ENCODE peak calls at places on chromosomes 13 and 19, in five cellular contexts. One of them, this sample, is unnamed.

GRCh38 chr19:45293682-45294081 is 29.0 kb downstream of the CKM start:
- DNase-seq in H7: no peak
- DNase-seq in naive thymus-derived CD4-positive, alpha-beta T cell: no peak
- DNase-seq in germinal center: no peak
- DNase-seq in NCI-H1105: no peak
- DNase-seq in this sample: no peak

GRCh38 chr13:73922728-73923393 is 211.3 kb downstream of the KLF12 start:
- DNase-seq in NCI-H1105: no peak
- DNase-seq in naive thymus-derived CD4-positive, alpha-beta T cell: no peak
- DNase-seq in H7: no peak
- DNase-seq in germinal center: no peak
- DNase-seq in this sample: no peak

GRCh38 chr13:50635504-50635903 is 208.0 kb downstream of the DLEU7 start:
- DNase-seq in H7: no peak
- DNase-seq in germinal center: peak; percentile 17
- DNase-seq in NCI-H1105: no peak
- DNase-seq in naive thymus-derived CD4-positive, alpha-beta T cell: no peak
- DNase-seq in this sample: peak; percentile 12

GRCh38 chr13:24149306-24150032 is 11.1 kb upstream of the SPATA13 start:
- DNase-seq in H7: no peak
- DNase-seq in germinal center: no peak
- DNase-seq in NCI-H1105: no peak
- DNase-seq in naive thymus-derived CD4-positive, alpha-beta T cell: no peak
- DNase-seq in this sample: no peak

GRCh38 chr19:22532388-22533310 is 101.5 kb upstream of the ZNF492 start:
- DNase-seq in H7: no peak
- DNase-seq in NCI-H1105: no peak
- DNase-seq in naive thymus-derived CD4-positive, alpha-beta T cell: no peak
- DNase-seq in germinal center: no peak
- DNase-seq in this sample: no peak

GRCh38 chr13:24313449-24313848 is 4.1 kb downstream of the C1QTNF9 start:
- DNase-seq in NCI-H1105: no peak
- DNase-seq in germinal center: no peak
- DNase-seq in H7: no peak
- DNase-seq in naive thymus-derived CD4-positive, alpha-beta T cell: no peak
- DNase-seq in this sample: no peak

GRCh38 chr13:31859546-31859945 is 120.2 kb downstream of the RXFP2 start:
- DNase-seq in NCI-H1105: peak; percentile 1
- DNase-seq in H7: no peak
- DNase-seq in germinal center: no peak
- DNase-seq in naive thymus-derived CD4-positive, alpha-beta T cell: no peak
- DNase-seq in this sample: no peak

GRCh38 chr13:20174656-20175405 is 14.0 kb upstream of the GJA3 start:
- DNase-seq in NCI-H1105: no peak
- DNase-seq in H7: peak; percentile 50
- DNase-seq in germinal center: no peak
- DNase-seq in naive thymus-derived CD4-positive, alpha-beta T cell: no peak
- DNase-seq in this sample: peak; percentile 71

GRCh38 chr19:53394522-53394973 is 401 bp upstream of the ZNF765 start:
- DNase-seq in naive thymus-derived CD4-positive, alpha-beta T cell: no peak
- DNase-seq in NCI-H1105: no peak
- DNase-seq in germinal center: no peak
- DNase-seq in H7: peak; percentile 65
- DNase-seq in this sample: no peak

GRCh38 chr19:50510121-50510670 is 795 bp downstream of the JOSD2 start:
- DNase-seq in NCI-H1105: no peak
- DNase-seq in naive thymus-derived CD4-positive, alpha-beta T cell: no peak
- DNase-seq in germinal center: no peak
- DNase-seq in H7: no peak
- DNase-seq in this sample: no peak

GRCh38 chr19:40191836-40192646 is 815 bp downstream of the MAP3K10 start:
- DNase-seq in H7: peak; percentile 95
- DNase-seq in naive thymus-derived CD4-positive, alpha-beta T cell: no peak
- DNase-seq in NCI-H1105: no peak
- DNase-seq in germinal center: peak; percentile 24
- DNase-seq in this sample: peak; percentile 75

GRCh38 chr19:5125797-5126497 is 157.0 kb downstream of the KDM4B start:
- DNase-seq in naive thymus-derived CD4-positive, alpha-beta T cell: no peak
- DNase-seq in NCI-H1105: no peak
- DNase-seq in H7: peak; percentile 87
- DNase-seq in germinal center: no peak
- DNase-seq in this sample: no peak

GRCh38 chr13:37277435-37278144 is 172.1 kb upstream of the CSNK1A1L start:
- DNase-seq in H7: no peak
- DNase-seq in naive thymus-derived CD4-positive, alpha-beta T cell: no peak
- DNase-seq in NCI-H1105: no peak
- DNase-seq in germinal center: no peak
- DNase-seq in this sample: no peak

GRCh38 chr13:113863511-113864302 is at the start of gene GAS6:
- DNase-seq in naive thymus-derived CD4-positive, alpha-beta T cell: peak; percentile 23
- DNase-seq in H7: peak; percentile 91
- DNase-seq in germinal center: no peak
- DNase-seq in NCI-H1105: peak; percentile 73
- DNase-seq in this sample: peak; percentile 77

GRCh38 chr19:43662487-43662886 is 7.5 kb downstream of the PLAUR start:
- DNase-seq in H7: peak; percentile 48
- DNase-seq in NCI-H1105: no peak
- DNase-seq in germinal center: no peak
- DNase-seq in naive thymus-derived CD4-positive, alpha-beta T cell: no peak
- DNase-seq in this sample: no peak

GRCh38 chr13:106417467-106418110 is 117.9 kb downstream of the EFNB2 start:
- DNase-seq in naive thymus-derived CD4-positive, alpha-beta T cell: no peak
- DNase-seq in germinal center: no peak
- DNase-seq in NCI-H1105: no peak
- DNase-seq in H7: peak; percentile 33
- DNase-seq in this sample: no peak

GRCh38 chr19:19527674-19528625 is 761 bp upstream of the YJEFN3 start:
- DNase-seq in NCI-H1105: no peak
- DNase-seq in germinal center: no peak
- DNase-seq in naive thymus-derived CD4-positive, alpha-beta T cell: no peak
- DNase-seq in H7: no peak
- DNase-seq in this sample: no peak

GRCh38 chr19:10694706-10695105 is 6.5 kb upstream of the QTRT1 start:
- DNase-seq in naive thymus-derived CD4-positive, alpha-beta T cell: no peak
- DNase-seq in NCI-H1105: peak; percentile 6
- DNase-seq in germinal center: no peak
- DNase-seq in H7: peak; percentile 52
- DNase-seq in this sample: no peak

GRCh38 chr13:46684287-46685001 is 112.5 kb downstream of the ESD start:
- DNase-seq in H7: peak; percentile 42
- DNase-seq in NCI-H1105: no peak
- DNase-seq in germinal center: no peak
- DNase-seq in naive thymus-derived CD4-positive, alpha-beta T cell: no peak
- DNase-seq in this sample: no peak

GRCh38 chr13:44158055-44158655 is 215.5 kb upstream of the SERP2 start:
- DNase-seq in germinal center: no peak
- DNase-seq in NCI-H1105: no peak
- DNase-seq in naive thymus-derived CD4-positive, alpha-beta T cell: no peak
- DNase-seq in H7: no peak
- DNase-seq in this sample: no peak

GRCh38 chr19:16070366-16070990 is 5.8 kb upstream of the TPM4 start:
- DNase-seq in germinal center: peak; percentile 91
- DNase-seq in naive thymus-derived CD4-positive, alpha-beta T cell: peak; percentile 91
- DNase-seq in H7: no peak
- DNase-seq in NCI-H1105: no peak
- DNase-seq in this sample: peak; percentile 86

GRCh38 chr13:29386246-29386645 is 209.2 kb downstream of the SLC7A1 start:
- DNase-seq in naive thymus-derived CD4-positive, alpha-beta T cell: no peak
- DNase-seq in germinal center: no peak
- DNase-seq in NCI-H1105: no peak
- DNase-seq in H7: no peak
- DNase-seq in this sample: no peak

GRCh38 chr19:3980353-3981251 is 4.7 kb downstream of the EEF2 start:
- DNase-seq in germinal center: no peak
- DNase-seq in naive thymus-derived CD4-positive, alpha-beta T cell: no peak
- DNase-seq in NCI-H1105: no peak
- DNase-seq in H7: peak; percentile 53
- DNase-seq in this sample: no peak

GRCh38 chr13:97030705-97031452 is 36.6 kb upstream of the OXGR1 start:
- DNase-seq in NCI-H1105: no peak
- DNase-seq in naive thymus-derived CD4-positive, alpha-beta T cell: no peak
- DNase-seq in germinal center: peak; percentile 33
- DNase-seq in H7: peak; percentile 28
- DNase-seq in this sample: peak; percentile 10

GRCh38 chr19:16076958-16077611 is 790 bp downstream of the TPM4 start:
- DNase-seq in germinal center: peak; percentile 46
- DNase-seq in NCI-H1105: peak; percentile 18
- DNase-seq in naive thymus-derived CD4-positive, alpha-beta T cell: no peak
- DNase-seq in H7: peak; percentile 85
- DNase-seq in this sample: no peak

GRCh38 chr13:110382229-110382628 is 75.1 kb downstream of the COL4A2 start:
- DNase-seq in naive thymus-derived CD4-positive, alpha-beta T cell: no peak
- DNase-seq in NCI-H1105: no peak
- DNase-seq in germinal center: no peak
- DNase-seq in H7: no peak
- DNase-seq in this sample: no peak

GRCh38 chr13:51425410-51426042 is 27.3 kb downstream of the INTS6 start:
- DNase-seq in germinal center: no peak
- DNase-seq in H7: no peak
- DNase-seq in NCI-H1105: no peak
- DNase-seq in naive thymus-derived CD4-positive, alpha-beta T cell: no peak
- DNase-seq in this sample: no peak